ENCODE peak calls at places on chromosomes 13 and 19, in five cellular contexts. D is amniotic stem cell; S is RPMI8226; V is effector CD4-positive, alpha-beta T cell; W is activated naive CD4-positive, alpha-beta T cell treated with anti-CD3 and anti-CD28 coated beads for 36 hours. N is an unnamed sample.

GRCh38 chr19:3699071-3699740 is 1.1 kb downstream of the PIP5K1C start:
- DNase-seq in W (peak; percentile 53), D (no peak), V (no peak), S (peak; percentile 62), N (no peak)

GRCh38 chr13:113083402-113084061 is 22.1 kb upstream of the F7 start:
- DNase-seq in V (no peak), D (no peak), S (no peak), W (no peak), N (no peak)

GRCh38 chr13:51437550-51438127 is 15.2 kb downstream of the INTS6 start:
- DNase-seq in S (no peak), V (no peak), D (no peak), W (no peak), N (no peak)

GRCh38 chr19:2426661-2427322 is 594 bp downstream of the TIMM13 start:
- DNase-seq in W (peak; percentile 26), V (peak; percentile 25), D (no peak), S (peak; percentile 71), N (peak; percentile 64)

GRCh38 chr13:50389726-50390125 is 374.5 kb downstream of the KCNRG start:
- DNase-seq in D (no peak), S (no peak), V (no peak), W (no peak), N (no peak)

GRCh38 chr13:29077051-29077813 is 257.1 kb downstream of the MTUS2 start:
- DNase-seq in D (no peak), V (no peak), W (no peak), S (no peak), N (no peak)

GRCh38 chr19:1650627-1651009 is 1.8 kb downstream of the TCF3 start:
- DNase-seq in S (no peak), V (no peak), W (peak; percentile 21), D (no peak), N (peak; percentile 31)

GRCh38 chr19:31144471-31144870 is 204.8 kb downstream of the TSHZ3 start:
- DNase-seq in V (no peak), S (no peak), D (no peak), W (no peak), N (no peak)

N was measured in germinal center.